ENCODE peak calls at places on chromosomes 1 and 21, in nine cellular contexts. One of them, this sample, is unnamed.

GRCh38 chr1:171788696-171789095 is 7.2 kb downstream of the METTL13 start:
- DNase-seq in tibial nerve: no peak
- DNase-seq in cardiac muscle cell: no peak
- DNase-seq in adrenal gland: peak; percentile 41
- DNase-seq in HCT116: no peak
- DNase-seq in mesothelial cell of epicardium: no peak
- DNase-seq in AG09319: peak; percentile 64
- DNase-seq in ascending aorta: no peak
- DNase-seq in breast epithelium: no peak
- DNase-seq in this sample: no peak

GRCh38 chr21:36478207-36478701 is 1.7 kb downstream of the CLDN14 start:
- DNase-seq in AG09319: peak; percentile 29
- DNase-seq in cardiac muscle cell: no peak
- DNase-seq in ascending aorta: no peak
- DNase-seq in mesothelial cell of epicardium: no peak
- DNase-seq in adrenal gland: no peak
- DNase-seq in tibial nerve: no peak
- DNase-seq in breast epithelium: no peak
- DNase-seq in HCT116: no peak
- DNase-seq in this sample: no peak

GRCh38 chr1:229557913-229558414 is 543 bp downstream of the ABCB10 start:
- DNase-seq in AG09319: no peak
- DNase-seq in adrenal gland: peak; percentile 34
- DNase-seq in cardiac muscle cell: peak; percentile 66
- DNase-seq in HCT116: no peak
- DNase-seq in mesothelial cell of epicardium: peak; percentile 63
- DNase-seq in tibial nerve: no peak
- DNase-seq in ascending aorta: no peak
- DNase-seq in breast epithelium: no peak
- DNase-seq in this sample: no peak

GRCh38 chr1:179230251-179230650 is 774 bp upstream of the ABL2 start:
- DNase-seq in adrenal gland: no peak
- DNase-seq in AG09319: no peak
- DNase-seq in HCT116: no peak
- DNase-seq in ascending aorta: no peak
- DNase-seq in tibial nerve: no peak
- DNase-seq in breast epithelium: no peak
- DNase-seq in mesothelial cell of epicardium: no peak
- DNase-seq in cardiac muscle cell: no peak
- DNase-seq in this sample: no peak

GRCh38 chr1:114764689-114765088 is 6.9 kb upstream of the CSDE1 start:
- DNase-seq in tibial nerve: no peak
- DNase-seq in HCT116: no peak
- DNase-seq in AG09319: no peak
- DNase-seq in ascending aorta: no peak
- DNase-seq in breast epithelium: no peak
- DNase-seq in cardiac muscle cell: no peak
- DNase-seq in mesothelial cell of epicardium: no peak
- DNase-seq in adrenal gland: no peak
- DNase-seq in this sample: no peak

GRCh38 chr1:183699643-183700160 is 46.6 kb upstream of the APOBEC4 start:
- DNase-seq in ascending aorta: no peak
- DNase-seq in AG09319: no peak
- DNase-seq in cardiac muscle cell: peak; percentile 12
- DNase-seq in adrenal gland: no peak
- DNase-seq in mesothelial cell of epicardium: no peak
- DNase-seq in HCT116: no peak
- DNase-seq in breast epithelium: no peak
- DNase-seq in tibial nerve: no peak
- DNase-seq in this sample: no peak

GRCh38 chr1:156421062-156421938 is 52.3 kb downstream of the RHBG start:
- DNase-seq in mesothelial cell of epicardium: peak; percentile 73
- DNase-seq in tibial nerve: peak; percentile 55
- DNase-seq in ascending aorta: peak; percentile 82
- DNase-seq in breast epithelium: peak; percentile 77
- DNase-seq in HCT116: peak; percentile 71
- DNase-seq in adrenal gland: peak; percentile 72
- DNase-seq in AG09319: no peak
- DNase-seq in cardiac muscle cell: peak; percentile 89
- DNase-seq in this sample: peak; percentile 61

GRCh38 chr1:159924791-159925712 is at the start of gene TAGLN2:
- DNase-seq in breast epithelium: peak; percentile 93
- DNase-seq in AG09319: peak; percentile 75
- DNase-seq in tibial nerve: peak; percentile 85
- DNase-seq in ascending aorta: peak; percentile 95
- DNase-seq in cardiac muscle cell: peak; percentile 79
- DNase-seq in mesothelial cell of epicardium: peak; percentile 71
- DNase-seq in adrenal gland: peak; percentile 88
- DNase-seq in HCT116: peak; percentile 79
- DNase-seq in this sample: peak; percentile 73

GRCh38 chr1:170664828-170665617 is 1.1 kb downstream of the PRRX1 start:
- DNase-seq in cardiac muscle cell: peak; percentile 49
- DNase-seq in HCT116: no peak
- DNase-seq in tibial nerve: no peak
- DNase-seq in AG09319: no peak
- DNase-seq in adrenal gland: peak; percentile 63
- DNase-seq in mesothelial cell of epicardium: no peak
- DNase-seq in breast epithelium: no peak
- DNase-seq in ascending aorta: peak; percentile 79
- DNase-seq in this sample: no peak

GRCh38 chr1:213327318-213327667 is 276.3 kb downstream of the RPS6KC1 start:
- DNase-seq in cardiac muscle cell: no peak
- DNase-seq in mesothelial cell of epicardium: peak; percentile 44
- DNase-seq in AG09319: no peak
- DNase-seq in tibial nerve: peak; percentile 69
- DNase-seq in ascending aorta: peak; percentile 68
- DNase-seq in adrenal gland: peak; percentile 38
- DNase-seq in breast epithelium: no peak
- DNase-seq in HCT116: no peak
- DNase-seq in this sample: no peak

GRCh38 chr1:152582647-152583046 is 2.3 kb upstream of the LCE3D start:
- DNase-seq in tibial nerve: no peak
- DNase-seq in AG09319: no peak
- DNase-seq in cardiac muscle cell: no peak
- DNase-seq in breast epithelium: no peak
- DNase-seq in ascending aorta: no peak
- DNase-seq in adrenal gland: no peak
- DNase-seq in mesothelial cell of epicardium: no peak
- DNase-seq in HCT116: no peak
- DNase-seq in this sample: no peak

GRCh38 chr21:31780944-31781343 is 49.0 kb upstream of the SCAF4 start:
- DNase-seq in ascending aorta: no peak
- DNase-seq in breast epithelium: no peak
- DNase-seq in cardiac muscle cell: no peak
- DNase-seq in mesothelial cell of epicardium: no peak
- DNase-seq in AG09319: no peak
- DNase-seq in tibial nerve: no peak
- DNase-seq in HCT116: peak; percentile 47
- DNase-seq in adrenal gland: no peak
- DNase-seq in this sample: no peak
- TF ChIP-seq CTCF in ascending aorta: no peak
- TF ChIP-seq CTCF in breast epithelium: no peak
- TF ChIP-seq CTCF in cardiac muscle cell: no peak
- TF ChIP-seq CTCF in mesothelial cell of epicardium: peak; percentile 47
- TF ChIP-seq CTCF in AG09319: no peak
- TF ChIP-seq CTCF in tibial nerve: no peak
- TF ChIP-seq CTCF in HCT116: peak; percentile 10
- TF ChIP-seq CTCF in adrenal gland: no peak
- TF ChIP-seq CTCF in this sample: no peak

GRCh38 chr1:118247593-118247992 is 62.6 kb upstream of the SPAG17 start:
- DNase-seq in tibial nerve: no peak
- DNase-seq in HCT116: peak; percentile 0
- DNase-seq in adrenal gland: no peak
- DNase-seq in cardiac muscle cell: peak; percentile 29
- DNase-seq in breast epithelium: no peak
- DNase-seq in AG09319: no peak
- DNase-seq in mesothelial cell of epicardium: no peak
- DNase-seq in ascending aorta: no peak
- DNase-seq in this sample: no peak
- TF ChIP-seq CTCF in tibial nerve: no peak
- TF ChIP-seq CTCF in HCT116: peak; percentile 33
- TF ChIP-seq CTCF in adrenal gland: peak; percentile 21
- TF ChIP-seq CTCF in cardiac muscle cell: peak; percentile 45
- TF ChIP-seq CTCF in breast epithelium: no peak
- TF ChIP-seq CTCF in AG09319: peak; percentile 46
- TF ChIP-seq CTCF in mesothelial cell of epicardium: no peak
- TF ChIP-seq CTCF in ascending aorta: no peak
- TF ChIP-seq CTCF in this sample: no peak

DNA sequence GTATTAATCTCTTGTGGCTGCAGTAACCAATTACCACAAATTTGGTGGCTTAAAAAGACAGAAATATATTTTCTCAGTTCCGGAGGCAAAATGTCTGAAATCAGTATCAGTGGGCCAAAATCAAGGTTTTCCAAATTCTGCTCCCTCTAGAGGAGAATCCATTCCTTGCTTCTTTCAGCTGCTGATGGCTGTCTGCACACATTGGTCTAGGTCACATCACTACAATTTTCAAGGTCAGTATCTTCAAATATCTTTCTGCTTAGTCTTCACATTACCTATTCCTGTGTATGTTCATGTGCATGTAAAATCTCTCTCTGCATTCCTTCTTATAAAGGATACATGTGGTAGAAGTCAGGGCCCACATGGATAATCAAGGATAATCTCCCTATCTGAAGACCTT is 999.4 kb downstream of the KCNT2 start:
- DNase-seq in breast epithelium: no peak
- DNase-seq in adrenal gland: no peak
- DNase-seq in HCT116: no peak
- DNase-seq in AG09319: no peak
- DNase-seq in tibial nerve: no peak
- DNase-seq in mesothelial cell of epicardium: no peak
- DNase-seq in ascending aorta: no peak
- DNase-seq in cardiac muscle cell: no peak
- DNase-seq in this sample: no peak
- TF ChIP-seq CTCF in breast epithelium: no peak
- TF ChIP-seq CTCF in adrenal gland: no peak
- TF ChIP-seq CTCF in HCT116: peak; percentile 60
- TF ChIP-seq CTCF in AG09319: no peak
- TF ChIP-seq CTCF in tibial nerve: no peak
- TF ChIP-seq CTCF in mesothelial cell of epicardium: no peak
- TF ChIP-seq CTCF in ascending aorta: no peak
- TF ChIP-seq CTCF in cardiac muscle cell: no peak
- TF ChIP-seq CTCF in this sample: no peak

DNA sequence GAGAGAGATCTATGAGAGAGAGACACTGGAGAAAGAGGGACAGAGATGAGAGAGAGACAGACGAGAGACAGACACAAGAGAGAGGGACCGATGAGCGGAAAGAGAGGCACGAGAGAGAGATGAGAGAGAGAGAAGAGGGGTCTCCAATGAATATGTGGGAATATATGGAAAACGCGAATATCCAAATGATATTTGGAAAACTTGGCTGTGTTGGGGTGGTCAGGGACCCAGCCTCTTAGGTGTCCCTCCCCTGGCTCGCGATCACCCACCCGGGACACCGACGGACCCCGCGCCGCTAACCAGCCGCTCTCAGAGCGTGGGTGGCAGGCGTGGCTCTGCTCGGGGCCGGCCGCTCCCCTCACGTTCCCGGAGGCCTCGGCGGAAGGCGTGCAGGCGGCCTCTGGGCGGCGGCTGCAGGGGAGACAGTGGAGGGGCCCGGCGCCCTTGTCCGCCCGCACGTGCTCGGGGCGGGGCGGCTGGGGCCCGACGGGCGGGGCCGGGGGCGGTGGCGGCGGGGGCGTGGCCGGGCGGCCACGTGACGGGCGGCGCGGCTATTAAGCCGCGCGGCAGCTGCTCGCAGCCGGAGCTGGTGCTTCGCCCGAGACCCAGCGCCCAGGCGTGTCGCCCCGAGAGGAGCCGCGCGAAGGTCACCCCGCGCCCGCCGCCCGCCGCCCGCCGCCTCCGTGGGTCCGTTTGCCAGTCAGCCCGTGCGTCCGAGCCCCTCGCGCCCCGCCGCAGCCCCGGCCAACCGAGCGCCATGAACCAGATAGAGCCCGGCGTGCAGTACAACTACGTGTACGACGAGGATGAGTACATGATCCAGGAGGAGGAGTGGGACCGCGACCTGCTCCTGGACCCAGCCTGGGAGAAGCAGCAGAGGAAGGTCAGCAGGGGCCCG is at the start of gene ACTN2:
- DNase-seq in mesothelial cell of epicardium: peak; percentile 60
- DNase-seq in cardiac muscle cell: peak; percentile 90
- DNase-seq in AG09319: no peak
- DNase-seq in tibial nerve: no peak
- DNase-seq in HCT116: no peak
- DNase-seq in ascending aorta: peak; percentile 79
- DNase-seq in breast epithelium: no peak
- DNase-seq in adrenal gland: peak; percentile 23
- DNase-seq in this sample: no peak
- TF ChIP-seq CTCF in mesothelial cell of epicardium: no peak
- TF ChIP-seq CTCF in cardiac muscle cell: no peak
- TF ChIP-seq CTCF in AG09319: no peak
- TF ChIP-seq CTCF in tibial nerve: no peak
- TF ChIP-seq CTCF in HCT116: no peak
- TF ChIP-seq CTCF in ascending aorta: no peak
- TF ChIP-seq CTCF in breast epithelium: no peak
- TF ChIP-seq CTCF in adrenal gland: no peak
- TF ChIP-seq CTCF in this sample: no peak

GRCh38 chr21:33542640-33543504 is at the start of gene SON:
- DNase-seq in mesothelial cell of epicardium: peak; percentile 96
- DNase-seq in HCT116: peak; percentile 96
- DNase-seq in adrenal gland: peak; percentile 100
- DNase-seq in AG09319: peak; percentile 98
- DNase-seq in ascending aorta: peak; percentile 99
- DNase-seq in breast epithelium: peak; percentile 99
- DNase-seq in cardiac muscle cell: peak; percentile 99
- DNase-seq in tibial nerve: peak; percentile 95
- DNase-seq in this sample: peak; percentile 88
- TF ChIP-seq CTCF in mesothelial cell of epicardium: no peak
- TF ChIP-seq CTCF in HCT116: no peak
- TF ChIP-seq CTCF in adrenal gland: no peak
- TF ChIP-seq CTCF in AG09319: no peak
- TF ChIP-seq CTCF in ascending aorta: no peak
- TF ChIP-seq CTCF in breast epithelium: no peak
- TF ChIP-seq CTCF in cardiac muscle cell: no peak
- TF ChIP-seq CTCF in tibial nerve: peak; percentile 34
- TF ChIP-seq CTCF in this sample: no peak

GRCh38 chr1:40770296-40771070 is 13.1 kb upstream of the KCNQ4 start:
- DNase-seq in adrenal gland: no peak
- DNase-seq in breast epithelium: no peak
- DNase-seq in tibial nerve: no peak
- DNase-seq in cardiac muscle cell: no peak
- DNase-seq in AG09319: no peak
- DNase-seq in mesothelial cell of epicardium: no peak
- DNase-seq in HCT116: no peak
- DNase-seq in ascending aorta: no peak
- DNase-seq in this sample: no peak
- TF ChIP-seq CTCF in adrenal gland: no peak
- TF ChIP-seq CTCF in breast epithelium: no peak
- TF ChIP-seq CTCF in tibial nerve: no peak
- TF ChIP-seq CTCF in cardiac muscle cell: no peak
- TF ChIP-seq CTCF in AG09319: no peak
- TF ChIP-seq CTCF in mesothelial cell of epicardium: no peak
- TF ChIP-seq CTCF in HCT116: peak; percentile 3
- TF ChIP-seq CTCF in ascending aorta: no peak
- TF ChIP-seq CTCF in this sample: no peak